ENCODE peak calls at places on chromosomes 1 and 21, in four cellular contexts. B is GM23338; Y is dorsolateral prefrontal cortex; O is activated CD4-positive, alpha-beta memory T cell treated with anti-CD3 and anti-CD28 coated beads, Interleukin-2, amount 10 ng/mL, durations not matched to agents 7 days and 5 days. K is an unnamed sample.

GRCh38 chr1:50620680-50621329 is 197.6 kb upstream of the DMRTA2 start:
- DNase-seq in B (peak; percentile 82), Y (no peak), O (no peak), K (no peak)

GRCh38 chr1:229461032-229461668 is 27.3 kb upstream of the ACTA1 start:
- DNase-seq in B (no peak), Y (peak; percentile 33), O (no peak), K (no peak)

GRCh38 chr1:62962794-62963776 is 179.2 kb downstream of the ATG4C start:
- DNase-seq in B (peak; percentile 95), Y (no peak), O (peak; percentile 20), K (peak; percentile 37)

GRCh38 chr1:6612641-6613360 is 730 bp upstream of the PHF13 start:
- DNase-seq in B (peak; percentile 71), Y (no peak), O (no peak), K (no peak)

GRCh38 chr1:154966111-154966510 is 4.4 kb downstream of the SHC1 start:
- DNase-seq in B (no peak), Y (no peak), O (no peak), K (no peak)

GRCh38 chr1:24416666-24417391 is 1.2 kb downstream of the NIPAL3 start:
- DNase-seq in B (peak; percentile 35), Y (no peak), O (peak; percentile 76), K (peak; percentile 79)

GRCh38 chr21:45534591-45535331 is 7.5 kb downstream of the SLC19A1 start:
- DNase-seq in B (no peak), Y (no peak), O (no peak), K (no peak)

GRCh38 chr1:205003358-205004145 is 39.5 kb upstream of the CNTN2 start:
- DNase-seq in B (peak; percentile 32), Y (no peak), O (no peak), K (no peak)

GRCh38 chr1:213887842-213888241 is 99.9 kb upstream of the PROX1 start:
- DNase-seq in B (no peak), Y (no peak), O (no peak), K (no peak)

GRCh38 chr21:39326607-39327307 is 13.3 kb upstream of the BRWD1 start:
- DNase-seq in B (peak; percentile 43), Y (no peak), O (no peak), K (no peak)

GRCh38 chr1:226995966-226996332 is 55.9 kb downstream of the COQ8A start:
- DNase-seq in B (no peak), Y (no peak), O (no peak), K (no peak)

K was measured in DND-41.